ENCODE peak calls at places on chromosomes 12 and 14, in five cellular contexts. F is tibial artery, D is NCI-H774, A is progenitor cell of endocrine pancreas, X is HuH-7.5. I is an unnamed sample.

GRCh38 chr12:46664771-46665287 is 161.0 kb downstream of the SLC38A4 start:
- DNase-seq in F (no peak), D (peak; percentile 28), A (no peak), X (peak; percentile 12), I (no peak)

GRCh38 chr12:126667340-126667739 is 1599.6 kb upstream of the TMEM132C start:
- DNase-seq in F (no peak), D (no peak), A (no peak), X (no peak), I (no peak)

GRCh38 chr14:101018561-101019290 is 115.2 kb upstream of the RTL1 start:
- DNase-seq in F (no peak), D (no peak), A (no peak), X (no peak), I (no peak)

GRCh38 chr14:48973136-48973535 is 613.0 kb downstream of the RPS29 start:
- DNase-seq in F (no peak), D (no peak), A (no peak), X (peak; percentile 4), I (no peak)

GRCh38 chr14:36941783-36942521 is 230.5 kb downstream of the SLC25A21 start:
- DNase-seq in F (peak; percentile 59), D (peak; percentile 68), A (peak; percentile 67), X (peak; percentile 3), I (peak; percentile 87)

GRCh38 chr14:99119554-99119953 is 152.4 kb downstream of the BCL11B start:
- DNase-seq in F (no peak), D (no peak), A (no peak), X (no peak), I (no peak)

GRCh38 chr14:24921903-24922302 is 128.0 kb downstream of the STXBP6 start:
- DNase-seq in F (no peak), D (no peak), A (no peak), X (no peak), I (no peak)

GRCh38 chr12:120702629-120703028 is 7.6 kb upstream of the UNC119B start:
- DNase-seq in F (no peak), D (peak; percentile 23), A (no peak), X (no peak), I (no peak)

GRCh38 chr14:83816755-83817154 is 1713.2 kb upstream of the FLRT2 start:
- DNase-seq in F (no peak), D (no peak), A (no peak), X (no peak), I (no peak)

GRCh38 chr12:11745112-11745511 is 95.6 kb downstream of the ETV6 start:
- DNase-seq in F (no peak), D (no peak), A (no peak), X (no peak), I (no peak)

GRCh38 chr14:100856056-100856950 is 30.4 kb downstream of the MEG3 start:
- DNase-seq in F (no peak), D (no peak), A (no peak), X (no peak), I (no peak)

GRCh38 chr12:97640826-97641225 is 178.2 kb downstream of the RMST start:
- DNase-seq in F (no peak), D (no peak), A (no peak), X (no peak), I (no peak)

GRCh38 chr14:93712838-93713724 is 75.2 kb downstream of the PRIMA1 start:
- DNase-seq in F (no peak), D (peak; percentile 11), A (no peak), X (no peak), I (no peak)

GRCh38 chr14:65369560-65369959 is 43.0 kb upstream of the FUT8 start:
- DNase-seq in F (no peak), D (no peak), A (no peak), X (no peak), I (no peak)

GRCh38 chr12:11513288-11513687 is 117.9 kb upstream of the PRB2 start:
- DNase-seq in F (no peak), D (no peak), A (no peak), X (no peak), I (no peak)

GRCh38 chr12:79331870-79332269 is 358.9 kb downstream of the PAWR start:
- DNase-seq in F (no peak), D (no peak), A (no peak), X (no peak), I (no peak)

I was measured in glutamatergic neuron.